ENCODE peak calls at places on chromosome 11, in four cellular contexts. X, H, T and J are unnamed samples.
A peak's percentile ranks its signal among the peaks of the same experiment; 100 is the strongest.

GRCh38 chr11:18836415-18836814 is 44.8 kb upstream of the PTPN5 start:
- DNase-seq in X (peak; percentile 22), H (no peak), T (peak; percentile 60), J (no peak)

GRCh38 chr11:112321521-112322172 is 61.0 kb upstream of the PLET1 start:
- DNase-seq in X (peak; percentile 50), H (peak; percentile 91), T (no peak), J (peak; percentile 98)

GRCh38 chr11:133896642-133897330 is 51.5 kb upstream of the SPATA19 start:
- DNase-seq in X (no peak), H (no peak), T (no peak), J (no peak)

GRCh38 chr11:24661313-24661712 is 164.5 kb downstream of the LUZP2 start:
- DNase-seq in X (no peak), H (no peak), T (no peak), J (no peak)

GRCh38 chr11:83194284-83195175 is 1.0 kb downstream of the ANKRD42 start:
- DNase-seq in X (peak; percentile 90), H (peak; percentile 77), T (peak; percentile 58), J (peak; percentile 62)

GRCh38 chr11:131904756-131905155 is 534.3 kb downstream of the NTM start:
- DNase-seq in X (no peak), H (no peak), T (peak; percentile 30), J (no peak)

GRCh38 chr11:68430801-68431200 is 29.8 kb upstream of the PPP6R3 start:
- DNase-seq in X (no peak), H (no peak), T (no peak), J (no peak)

GRCh38 chr11:19200410-19201201 is 1.2 kb downstream of the CSRP3 start:
- DNase-seq in X (peak; percentile 77), H (peak; percentile 76), T (no peak), J (peak; percentile 84)

GRCh38 chr11:37699644-37700043 is 1101.6 kb upstream of the RAG2 start:
- DNase-seq in X (no peak), H (no peak), T (no peak), J (no peak)

GRCh38 chr11:117876049-117876340 is 463 bp downstream of the FXYD6 start:
- DNase-seq in X (no peak), H (no peak), T (no peak), J (no peak)

GRCh38 chr11:57905439-57905838 is 118.2 kb upstream of the OR9Q1 start:
- DNase-seq in X (no peak), H (no peak), T (no peak), J (peak; percentile 68)

GRCh38 chr11:119728651-119729580 is at the start of gene NECTIN1:
- DNase-seq in X (peak; percentile 94), H (peak; percentile 80), T (peak; percentile 97), J (peak; percentile 86)

GRCh38 chr11:2512431-2513407 is 67.9 kb downstream of the KCNQ1 start:
- DNase-seq in X (no peak), H (no peak), T (no peak), J (no peak)

GRCh38 chr11:86152006-86152862 is 83.3 kb upstream of the PICALM start:
- DNase-seq in X (peak; percentile 72), H (no peak), T (no peak), J (peak; percentile 98)

GRCh38 chr11:47571895-47572294 is 6.5 kb downstream of the PTPMT1 start:
- DNase-seq in X (peak; percentile 86), H (peak; percentile 33), T (no peak), J (peak; percentile 57)

GRCh38 chr11:64340671-64341335 is 799 bp downstream of the CCDC88B start:
- DNase-seq in X (peak; percentile 25), H (no peak), T (peak; percentile 83), J (no peak)

GRCh38 chr11:518463-519202 is 11.6 kb upstream of the RNH1 start:
- DNase-seq in X (peak; percentile 99), H (peak; percentile 89), T (peak; percentile 86), J (peak; percentile 97)

GRCh38 chr11:1549355-1550330 is 22.4 kb downstream of the DUSP8 start:
- DNase-seq in X (no peak), H (no peak), T (no peak), J (no peak)

GRCh38 chr11:34266090-34266912 is 91.5 kb downstream of the ABTB2 start:
- DNase-seq in X (peak; percentile 86), H (peak; percentile 97), T (no peak), J (peak; percentile 92)

GRCh38 chr11:128731041-128731663 is 37.3 kb downstream of the FLI1 start:
- DNase-seq in X (no peak), H (no peak), T (no peak), J (no peak)

GRCh38 chr11:10488581-10489443 is 33.7 kb downstream of the AMPD3 start:
- DNase-seq in X (no peak), H (no peak), T (no peak), J (peak; percentile 84)

GRCh38 chr11:60530454-60530853 is 15.3 kb downstream of the MS4A13 start:
- DNase-seq in X (no peak), H (no peak), T (no peak), J (no peak)

GRCh38 chr11:116808262-116809175 is 14.6 kb downstream of the APOA4 start:
- DNase-seq in X (peak; percentile 87), H (peak; percentile 77), T (no peak), J (peak; percentile 46)

GRCh38 chr11:61647529-61647928 is 32.7 kb upstream of the DAGLA start:
- DNase-seq in X (no peak), H (no peak), T (no peak), J (no peak)

GRCh38 chr11:81874627-81875026 is 859.0 kb downstream of the FAM181B start:
- DNase-seq in X (no peak), H (no peak), T (peak; percentile 15), J (no peak)

GRCh38 chr11:34439521-34440258 is 956 bp downstream of the CAT start:
- DNase-seq in X (peak; percentile 6), H (no peak), T (no peak), J (no peak)

GRCh38 chr11:63553759-63554158 is 9.4 kb downstream of the PLAAT2 start:
- DNase-seq in X (no peak), H (no peak), T (no peak), J (no peak)

GRCh38 chr11:118892515-118892914 is 8.8 kb downstream of the CXCR5 start:
- DNase-seq in X (peak; percentile 0), H (no peak), T (no peak), J (no peak)

GRCh38 chr11:8631395-8632110 is 37.5 kb upstream of the STK33 start:
- DNase-seq in X (peak; percentile 81), H (peak; percentile 87), T (no peak), J (peak; percentile 62)

DNA sequence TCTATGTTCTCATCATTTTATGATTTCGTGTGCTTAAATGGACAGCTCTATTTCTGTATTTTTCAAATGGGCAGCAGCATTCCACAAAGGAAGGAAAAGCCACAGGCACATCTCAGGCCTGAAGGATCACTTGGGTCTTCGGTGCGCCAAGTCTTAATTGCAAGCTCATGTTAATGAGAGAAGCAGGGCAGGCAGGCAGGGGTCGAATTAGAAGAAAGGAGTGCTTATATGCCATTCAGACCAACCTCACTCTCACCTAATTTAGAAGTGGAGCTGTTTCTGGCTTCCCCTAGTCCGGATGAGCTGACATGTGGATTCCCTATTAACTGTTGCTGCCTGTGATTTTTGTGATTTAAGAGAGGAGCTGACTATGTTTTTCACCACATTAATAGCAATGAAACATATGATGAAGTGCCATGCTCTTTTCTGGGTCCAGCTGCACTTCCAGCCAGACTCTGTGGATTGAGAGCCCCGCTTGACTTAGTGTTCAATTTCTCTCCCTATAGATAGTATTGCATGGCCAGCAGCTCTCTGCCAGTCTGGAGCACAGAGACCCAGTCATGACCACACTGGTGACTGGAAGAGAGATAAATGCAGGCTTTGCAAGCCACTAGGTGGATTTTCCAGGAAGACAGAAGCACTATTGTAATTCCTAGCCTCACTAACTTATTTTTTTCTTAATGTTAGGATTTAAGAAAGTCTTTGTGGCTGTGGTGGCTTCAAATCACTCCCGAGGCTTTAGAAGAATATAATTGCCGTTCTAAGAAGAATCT is 373.9 kb upstream of the FAT3 start:
- DNase-seq in X (no peak), H (no peak), T (peak; percentile 48), J (no peak)
- H2AFZ ChIP-seq in X (no peak overlapping the region), H (no peak overlapping the region), T (no peak overlapping the region), J (no peak overlapping the region)

GRCh38 chr11:27473017-27473406 is 422 bp upstream of the LGR4 start:
- DNase-seq in X (peak; percentile 68), H (no peak), T (no peak), J (no peak)
- H3K4me3 ChIP-seq in X (peak overlapping the region; percentile 98), H (peak overlapping the region; percentile 41), T (peak overlapping the region; percentile 85), J (peak overlapping the region; percentile 85)

GRCh38 chr11:20610825-20611224 is 11.4 kb downstream of the SLC6A5 start:
- DNase-seq in X (no peak), H (no peak), T (no peak), J (peak; percentile 66)

GRCh38 chr11:20609727-20610707 is 10.6 kb downstream of the SLC6A5 start:
- DNase-seq in X (peak; percentile 79), H (peak; percentile 46), T (peak; percentile 89), J (peak; percentile 79)

GRCh38 chr11:20611892-20612291 is 12.5 kb downstream of the SLC6A5 start:
- DNase-seq in X (no peak), H (no peak), T (no peak), J (no peak)

GRCh38 chr11:20612416-20612815 is 13.0 kb downstream of the SLC6A5 start:
- DNase-seq in X (no peak), H (no peak), T (no peak), J (no peak)

GRCh38 chr11:20611445-20611844 is 12.0 kb downstream of the SLC6A5 start:
- DNase-seq in X (no peak), H (no peak), T (no peak), J (no peak)
- H2AFZ ChIP-seq in X (no peak overlapping the region), H (no peak overlapping the region), T (no peak overlapping the region), J (no peak overlapping the region)

GRCh38 chr11:27699926-27700350 is 317 bp downstream of the BDNF start:
- DNase-seq in X (peak; percentile 44), H (no peak), T (no peak), J (no peak)
- H3K4me3 ChIP-seq in X (peak overlapping the region; percentile 92), H (peak overlapping the region; percentile 75), T (peak overlapping the region; percentile 74), J (peak overlapping the region; percentile 66)